ENCODE peak calls at places on chromosomes 12 and 14, in five cellular contexts. One of them, this sample, is unnamed.

GRCh38 chr12:19203013-19203412 is 73.5 kb downstream of the PLEKHA5 start:
- DNase-seq in HFF-Myc: no peak
- DNase-seq in fibroblast of the aortic adventitia: no peak
- DNase-seq in left ventricle myocardium superior: no peak
- DNase-seq in GM04504: no peak
- DNase-seq in this sample: no peak

GRCh38 chr14:95349241-95349640 is 29.5 kb upstream of the CLMN start:
- DNase-seq in HFF-Myc: no peak
- DNase-seq in left ventricle myocardium superior: no peak
- DNase-seq in GM04504: no peak
- DNase-seq in fibroblast of the aortic adventitia: no peak
- DNase-seq in this sample: no peak

GRCh38 chr14:20477211-20477876 is 8.1 kb downstream of the PNP start:
- DNase-seq in HFF-Myc: no peak
- DNase-seq in GM04504: no peak
- DNase-seq in left ventricle myocardium superior: peak
- DNase-seq in fibroblast of the aortic adventitia: peak
- DNase-seq in this sample: no peak

GRCh38 chr14:102544745-102545460 is 35.3 kb upstream of the ANKRD9 start:
- DNase-seq in GM04504: no peak
- DNase-seq in left ventricle myocardium superior: peak
- DNase-seq in fibroblast of the aortic adventitia: no peak
- DNase-seq in HFF-Myc: no peak
- DNase-seq in this sample: no peak

GRCh38 chr14:71918955-71919354 is 13.3 kb upstream of the RGS6 start:
- DNase-seq in left ventricle myocardium superior: no peak
- DNase-seq in HFF-Myc: no peak
- DNase-seq in GM04504: no peak
- DNase-seq in fibroblast of the aortic adventitia: no peak
- DNase-seq in this sample: peak

GRCh38 chr12:89760783-89761182 is 52.1 kb upstream of the ATP2B1 start:
- DNase-seq in left ventricle myocardium superior: no peak
- DNase-seq in HFF-Myc: no peak
- DNase-seq in GM04504: no peak
- DNase-seq in fibroblast of the aortic adventitia: no peak
- DNase-seq in this sample: no peak

GRCh38 chr14:74756326-74756725 is 6.8 kb upstream of the YLPM1 start:
- DNase-seq in fibroblast of the aortic adventitia: no peak
- DNase-seq in GM04504: no peak
- DNase-seq in left ventricle myocardium superior: no peak
- DNase-seq in HFF-Myc: no peak
- DNase-seq in this sample: no peak

GRCh38 chr12:90829044-90829443 is 125.9 kb downstream of the CCER1 start:
- DNase-seq in left ventricle myocardium superior: no peak
- DNase-seq in GM04504: no peak
- DNase-seq in fibroblast of the aortic adventitia: no peak
- DNase-seq in HFF-Myc: no peak
- DNase-seq in this sample: no peak

GRCh38 chr14:67477926-67478915 is 10.3 kb downstream of the TMEM229B start:
- DNase-seq in GM04504: no peak
- DNase-seq in fibroblast of the aortic adventitia: no peak
- DNase-seq in left ventricle myocardium superior: no peak
- DNase-seq in HFF-Myc: no peak
- DNase-seq in this sample: no peak

GRCh38 chr12:119512772-119513497 is 80.6 kb upstream of the TMEM233 start:
- DNase-seq in HFF-Myc: no peak
- DNase-seq in left ventricle myocardium superior: no peak
- DNase-seq in GM04504: no peak
- DNase-seq in fibroblast of the aortic adventitia: peak
- DNase-seq in this sample: no peak

GRCh38 chr12:86484473-86484872 is 228.3 kb upstream of the MGAT4C start:
- DNase-seq in HFF-Myc: no peak
- DNase-seq in fibroblast of the aortic adventitia: no peak
- DNase-seq in left ventricle myocardium superior: no peak
- DNase-seq in GM04504: no peak
- DNase-seq in this sample: no peak

GRCh38 chr12:11513288-11513687 is 117.9 kb upstream of the PRB2 start:
- DNase-seq in GM04504: no peak
- DNase-seq in fibroblast of the aortic adventitia: no peak
- DNase-seq in HFF-Myc: no peak
- DNase-seq in left ventricle myocardium superior: no peak
- DNase-seq in this sample: no peak

GRCh38 chr12:2372178-2372577 is 319.4 kb downstream of the CACNA1C start:
- DNase-seq in fibroblast of the aortic adventitia: no peak
- DNase-seq in left ventricle myocardium superior: no peak
- DNase-seq in HFF-Myc: no peak
- DNase-seq in GM04504: no peak
- DNase-seq in this sample: no peak

GRCh38 chr14:69945347-69945746 is 66.1 kb downstream of the SMOC1 start:
- DNase-seq in fibroblast of the aortic adventitia: no peak
- DNase-seq in HFF-Myc: no peak
- DNase-seq in GM04504: no peak
- DNase-seq in left ventricle myocardium superior: no peak
- DNase-seq in this sample: no peak

GRCh38 chr12:97168804-97169203 is 261.7 kb downstream of the NEDD1 start:
- DNase-seq in fibroblast of the aortic adventitia: no peak
- DNase-seq in GM04504: no peak
- DNase-seq in HFF-Myc: no peak
- DNase-seq in left ventricle myocardium superior: no peak
- DNase-seq in this sample: no peak

GRCh38 chr12:33253123-33253522 is 186.5 kb downstream of the SYT10 start:
- DNase-seq in left ventricle myocardium superior: no peak
- DNase-seq in HFF-Myc: no peak
- DNase-seq in fibroblast of the aortic adventitia: no peak
- DNase-seq in GM04504: no peak
- DNase-seq in this sample: no peak

GRCh38 chr12:117521327-117521726 is 159.9 kb upstream of the NOS1 start:
- DNase-seq in HFF-Myc: no peak
- DNase-seq in GM04504: no peak
- DNase-seq in left ventricle myocardium superior: no peak
- DNase-seq in fibroblast of the aortic adventitia: no peak
- DNase-seq in this sample: no peak

GRCh38 chr12:67647547-67648305 is 819 bp upstream of the DYRK2 start:
- DNase-seq in left ventricle myocardium superior: peak
- DNase-seq in GM04504: peak
- DNase-seq in fibroblast of the aortic adventitia: peak
- DNase-seq in HFF-Myc: peak
- DNase-seq in this sample: no peak

GRCh38 chr12:101877816-101878811 is 734 bp downstream of the DRAM1 start:
- DNase-seq in HFF-Myc: no peak
- DNase-seq in left ventricle myocardium superior: no peak
- DNase-seq in fibroblast of the aortic adventitia: peak
- DNase-seq in GM04504: no peak
- DNase-seq in this sample: no peak

GRCh38 chr14:61101803-61102548 is 120.9 kb downstream of the SLC38A6 start:
- DNase-seq in GM04504: no peak
- DNase-seq in left ventricle myocardium superior: no peak
- DNase-seq in fibroblast of the aortic adventitia: peak
- DNase-seq in HFF-Myc: no peak
- DNase-seq in this sample: no peak

GRCh38 chr12:112167031-112167461 is 41.7 kb downstream of the TRAFD1 start:
- DNase-seq in left ventricle myocardium superior: no peak
- DNase-seq in HFF-Myc: no peak
- DNase-seq in fibroblast of the aortic adventitia: no peak
- DNase-seq in GM04504: no peak
- DNase-seq in this sample: no peak

GRCh38 chr14:43692706-43693105 is 814.4 kb downstream of the FSCB start:
- DNase-seq in left ventricle myocardium superior: no peak
- DNase-seq in fibroblast of the aortic adventitia: peak
- DNase-seq in HFF-Myc: no peak
- DNase-seq in GM04504: no peak
- DNase-seq in this sample: no peak

GRCh38 chr12:47864646-47865235 is 40.1 kb downstream of the VDR start:
- DNase-seq in fibroblast of the aortic adventitia: no peak
- DNase-seq in GM04504: no peak
- DNase-seq in HFF-Myc: no peak
- DNase-seq in left ventricle myocardium superior: no peak
- DNase-seq in this sample: no peak

GRCh38 chr12:100141998-100142850 is 450 bp downstream of the BLTP3B start:
- DNase-seq in HFF-Myc: no peak
- DNase-seq in fibroblast of the aortic adventitia: peak
- DNase-seq in left ventricle myocardium superior: peak
- DNase-seq in GM04504: no peak
- DNase-seq in this sample: no peak

GRCh38 chr12:121934318-121934682 is 15.9 kb downstream of the CFAP251 start:
- DNase-seq in HFF-Myc: no peak
- DNase-seq in left ventricle myocardium superior: no peak
- DNase-seq in GM04504: no peak
- DNase-seq in fibroblast of the aortic adventitia: no peak
- DNase-seq in this sample: no peak

GRCh38 chr12:104457746-104458644 is 1.2 kb downstream of the CHST11 start:
- DNase-seq in fibroblast of the aortic adventitia: peak
- DNase-seq in left ventricle myocardium superior: peak
- DNase-seq in HFF-Myc: no peak
- DNase-seq in GM04504: no peak
- DNase-seq in this sample: no peak

GRCh38 chr12:97943359-97943758 is 480.8 kb downstream of the RMST start:
- DNase-seq in left ventricle myocardium superior: no peak
- DNase-seq in fibroblast of the aortic adventitia: no peak
- DNase-seq in GM04504: no peak
- DNase-seq in HFF-Myc: no peak
- DNase-seq in this sample: no peak

GRCh38 chr12:43407816-43408645 is 144.0 kb downstream of the ADAMTS20 start:
- DNase-seq in HFF-Myc: no peak
- DNase-seq in left ventricle myocardium superior: no peak
- DNase-seq in GM04504: peak
- DNase-seq in fibroblast of the aortic adventitia: peak
- DNase-seq in this sample: no peak

GRCh38 chr12:4114986-4115385 is 158.6 kb upstream of the CCND2 start:
- DNase-seq in HFF-Myc: no peak
- DNase-seq in fibroblast of the aortic adventitia: no peak
- DNase-seq in GM04504: no peak
- DNase-seq in left ventricle myocardium superior: no peak
- DNase-seq in this sample: no peak

GRCh38 chr12:9049520-9050133 is 60.3 kb downstream of the KLRG1 start:
- DNase-seq in GM04504: no peak
- DNase-seq in left ventricle myocardium superior: no peak
- DNase-seq in fibroblast of the aortic adventitia: peak
- DNase-seq in HFF-Myc: peak
- DNase-seq in this sample: peak

GRCh38 chr12:49534806-49535278 is 4.0 kb upstream of the KCNH3 start:
- DNase-seq in fibroblast of the aortic adventitia: no peak
- DNase-seq in left ventricle myocardium superior: peak
- DNase-seq in GM04504: no peak
- DNase-seq in HFF-Myc: no peak
- DNase-seq in this sample: no peak

GRCh38 chr12:51246254-51246853 is 7.7 kb downstream of the DAZAP2 start:
- DNase-seq in fibroblast of the aortic adventitia: peak
- DNase-seq in left ventricle myocardium superior: no peak
- DNase-seq in GM04504: no peak
- DNase-seq in HFF-Myc: peak
- DNase-seq in this sample: peak

GRCh38 chr12:123099556-123100192 is 51.2 kb downstream of the PITPNM2 start:
- DNase-seq in GM04504: no peak
- DNase-seq in HFF-Myc: no peak
- DNase-seq in left ventricle myocardium superior: no peak
- DNase-seq in fibroblast of the aortic adventitia: no peak
- DNase-seq in this sample: no peak

GRCh38 chr12:53277981-53278380 is 9.9 kb downstream of the ESPL1 start:
- DNase-seq in fibroblast of the aortic adventitia: no peak
- DNase-seq in GM04504: no peak
- DNase-seq in left ventricle myocardium superior: no peak
- DNase-seq in HFF-Myc: no peak
- DNase-seq in this sample: no peak

GRCh38 chr14:55794655-55795583 is 214.9 kb downstream of the KTN1 start:
- DNase-seq in left ventricle myocardium superior: no peak
- DNase-seq in GM04504: no peak
- DNase-seq in fibroblast of the aortic adventitia: peak
- DNase-seq in HFF-Myc: no peak
- DNase-seq in this sample: no peak

GRCh38 chr14:46819117-46819516 is 167.5 kb upstream of the RPL10L start:
- DNase-seq in fibroblast of the aortic adventitia: no peak
- DNase-seq in left ventricle myocardium superior: no peak
- DNase-seq in GM04504: no peak
- DNase-seq in HFF-Myc: no peak
- DNase-seq in this sample: no peak

This sample was measured in SK-N-MC.